ENCODE peak calls at places on chromosome 18, in nine cellular contexts. Z, A, L, W, Y, T, M, V and I are unnamed samples.

GRCh38 chr18:44732604-44733003 is 51.9 kb downstream of the SETBP1 start:
- DNase-seq in Z (no peak), V (peak; percentile 41), A (no peak), M (no peak), W (no peak), Y (no peak), T (peak; percentile 50), L (peak; percentile 80), I (no peak)

GRCh38 chr18:46632401-46633089 is 24.5 kb downstream of the LOXHD1 start:
- DNase-seq in L (no peak), Z (peak; percentile 13), M (no peak), A (no peak), T (no peak), Y (no peak), W (no peak), V (no peak), I (no peak)

GRCh38 chr18:56541340-56541739 is 97.1 kb downstream of the TXNL1 start:
- DNase-seq in M (no peak), W (no peak), T (no peak), Y (no peak), L (no peak), V (no peak), A (no peak), Z (no peak), I (no peak)

GRCh38 chr18:500556-501405 is at the start of gene COLEC12:
- DNase-seq in W (no peak), Y (peak; percentile 55), L (peak; percentile 26), V (peak; percentile 68), A (peak; percentile 60), T (no peak), M (peak; percentile 85), Z (no peak), I (peak; percentile 21)

GRCh38 chr18:79879566-79879965 is 71.9 kb downstream of the SLC66A2 start:
- DNase-seq in L (no peak), A (no peak), W (no peak), M (no peak), Y (no peak), V (no peak), Z (no peak), T (no peak), I (no peak)

GRCh38 chr18:76920974-76921373 is 98.6 kb downstream of the ZNF236 start:
- DNase-seq in Z (no peak), V (no peak), W (no peak), A (no peak), M (no peak), T (no peak), L (no peak), Y (no peak), I (no peak)

GRCh38 chr18:9719421-9719981 is 11.4 kb downstream of the RAB31 start:
- DNase-seq in W (peak; percentile 71), L (peak; percentile 96), A (peak; percentile 83), T (peak; percentile 77), M (peak; percentile 71), Y (no peak), Z (peak; percentile 67), V (no peak), I (peak; percentile 93)

GRCh38 chr18:68429111-68429510 is 285.8 kb downstream of the TMX3 start:
- DNase-seq in M (no peak), V (no peak), L (no peak), A (peak; percentile 5), T (no peak), W (no peak), Y (no peak), Z (no peak), I (no peak)

GRCh38 chr18:48459016-48459415 is 49.8 kb upstream of the ZBTB7C start:
- DNase-seq in A (peak; percentile 31), Y (no peak), V (no peak), W (no peak), L (no peak), M (no peak), Z (no peak), T (no peak), I (no peak)

GRCh38 chr18:48858676-48859075 is 92.1 kb downstream of the SMAD7 start:
- DNase-seq in W (no peak), M (no peak), V (no peak), Y (no peak), Z (no peak), A (peak; percentile 43), L (no peak), T (no peak), I (no peak)

GRCh38 chr18:47448956-47449355 is 197.5 kb upstream of the SKOR2 start:
- DNase-seq in M (no peak), L (no peak), T (no peak), Y (no peak), A (no peak), V (peak; percentile 2), W (no peak), Z (no peak), I (no peak)

GRCh38 chr18:69943021-69943420 is 4.7 kb downstream of the CD226 start:
- DNase-seq in L (no peak), A (peak; percentile 22), M (no peak), V (peak; percentile 21), T (no peak), W (no peak), Y (no peak), Z (no peak), I (no peak)
- H3K4me3 ChIP-seq in L (no peak overlapping the region), A (no peak overlapping the region), M (no peak overlapping the region), V (no peak overlapping the region), T (no peak overlapping the region), W (no peak overlapping the region), Y (no peak overlapping the region), Z (no peak overlapping the region), I (no peak overlapping the region)

DNA sequence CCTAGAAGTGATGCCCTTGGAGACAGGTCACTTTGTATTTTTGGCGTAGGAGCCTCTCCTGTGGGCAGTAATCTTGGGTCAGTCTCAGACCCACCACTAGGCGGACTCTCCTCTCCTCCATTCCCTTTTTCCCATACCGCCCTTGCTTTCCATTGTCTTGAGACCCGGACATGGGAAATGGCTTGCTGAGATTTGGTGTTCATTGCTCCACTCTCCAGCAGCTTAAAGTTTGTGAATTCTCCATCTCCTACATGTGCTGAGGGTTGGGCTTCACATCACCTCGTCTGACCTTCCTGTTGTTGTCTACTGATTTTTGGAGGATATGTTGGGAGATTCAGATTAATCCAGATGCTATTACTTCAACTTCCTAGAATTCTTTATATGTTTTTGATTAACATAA is 159.2 kb upstream of the RAB12 start:
- DNase-seq in M (no peak), Z (peak; percentile 20), L (no peak), T (no peak), V (peak; percentile 86), A (peak; percentile 7), Y (no peak), W (no peak), I (no peak)
- TF ChIP-seq CTCF in M (peak; percentile 34), Z (peak; percentile 12), L (no peak), T (peak; percentile 18), V (peak; percentile 85), A (peak; percentile 42), Y (no peak), W (peak; percentile 81), I (peak; percentile 53)

GRCh38 chr18:54606835-54607212 is 15.8 kb downstream of the DYNAP start:
- DNase-seq in V (peak; percentile 36), T (no peak), Z (no peak), Y (no peak), A (no peak), M (peak; percentile 59), W (no peak), L (peak; percentile 19), I (no peak)
- H3K4me3 ChIP-seq in V (peak overlapping the region; percentile 5), T (peak overlapping the region; percentile 45), Z (no peak overlapping the region), Y (no peak overlapping the region), A (no peak overlapping the region), M (peak overlapping the region; percentile 37), W (no peak overlapping the region), L (no peak overlapping the region), I (no peak overlapping the region)

GRCh38 chr18:38886852-38887670 is 1321.5 kb upstream of the CELF4 start:
- DNase-seq in Y (no peak), L (no peak), W (no peak), T (no peak), A (no peak), M (no peak), V (peak; percentile 3), Z (no peak), I (no peak)

GRCh38 chr18:38886235-38886634 is 1320.6 kb upstream of the CELF4 start:
- DNase-seq in T (no peak), W (no peak), Y (no peak), M (no peak), V (no peak), A (no peak), Z (no peak), L (no peak), I (no peak)

GRCh38 chr18:38887671-38888020 is 1322.0 kb upstream of the CELF4 start:
- DNase-seq in A (no peak), Y (no peak), M (no peak), V (no peak), T (no peak), L (no peak), W (no peak), Z (no peak), I (no peak)

DNA sequence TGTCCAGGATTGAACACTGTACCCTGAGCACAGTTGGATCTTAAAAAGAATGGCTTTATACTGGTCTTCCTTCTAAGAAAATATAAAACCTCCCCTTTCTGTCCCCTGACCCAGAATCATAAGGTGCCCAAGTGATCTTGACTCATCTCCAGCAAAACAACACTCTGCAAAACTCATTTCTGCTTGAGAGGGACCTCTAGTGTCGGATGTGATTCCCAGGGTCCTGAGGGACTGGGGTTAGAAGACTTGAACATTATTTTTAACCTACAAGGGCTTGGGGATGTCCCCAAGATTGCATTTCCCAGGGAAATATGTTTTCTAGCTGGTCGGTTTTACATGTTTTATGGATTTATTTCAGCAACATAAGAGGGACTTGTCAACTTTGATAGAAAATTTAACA is 1318.5 kb upstream of the CELF4 start:
- DNase-seq in T (no peak), W (no peak), M (no peak), Y (no peak), V (peak; percentile 38), L (no peak), Z (no peak), A (no peak), I (no peak)
- TF ChIP-seq CTCF in T (no peak), W (no peak), M (no peak), Y (no peak), V (peak; percentile 45), L (no peak), Z (no peak), A (no peak), I (no peak)

DNA sequence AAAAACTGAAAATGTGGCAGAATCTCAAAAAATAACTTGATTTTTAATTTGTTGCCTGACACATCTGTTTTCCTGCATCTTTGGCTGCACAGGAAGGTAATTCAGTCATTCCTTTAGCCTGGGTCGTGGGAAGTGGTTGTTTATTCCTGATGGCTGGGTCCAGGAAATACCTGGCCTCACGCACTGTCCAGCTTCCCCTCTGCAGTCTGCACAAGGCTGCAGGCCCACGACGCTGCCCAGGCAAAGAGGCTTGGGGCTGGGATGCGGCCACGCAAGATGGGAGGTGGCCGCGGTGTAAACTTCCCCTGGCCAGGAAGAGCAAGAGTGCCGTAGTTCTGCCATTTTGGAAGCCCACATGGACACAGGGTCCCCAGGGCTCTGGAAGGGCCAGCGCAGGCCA is 28.2 kb downstream of the TSHZ1 start:
- DNase-seq in L (no peak), W (no peak), Z (no peak), V (no peak), A (no peak), Y (no peak), M (no peak), T (no peak), I (no peak)
- H3K4me3 ChIP-seq in L (no peak overlapping the region), W (no peak overlapping the region), Z (no peak overlapping the region), V (no peak overlapping the region), A (no peak overlapping the region), Y (no peak overlapping the region), M (no peak overlapping the region), T (no peak overlapping the region), I (no peak overlapping the region)